ENCODE peak calls at places on chromosomes 13 and 19, in nine cellular contexts. N is left lung; V is cardiac muscle cell; S is fibroblast of pulmonary artery; F is CD8-positive, alpha-beta T cell; K is pancreas; E is endodermal cell; T is heart right ventricle; U is HFFc6. Y is an unnamed sample.
A peak's percentile ranks its signal among the peaks of the same experiment; 100 is the strongest.

GRCh38 chr19:28289294-28290063 is 923.5 kb downstream of the UQCRFS1 start:
- DNase-seq in K (peak; percentile 44), U (no peak), E (peak; percentile 66), T (no peak), V (peak; percentile 51), N (no peak), S (peak; percentile 44), F (no peak), Y (peak; percentile 77)

GRCh38 chr13:60627071-60627686 is 230.2 kb downstream of the TDRD3 start:
- DNase-seq in U (peak; percentile 15), V (peak; percentile 48), F (no peak), K (no peak), E (peak; percentile 91), N (no peak), S (peak; percentile 42), T (no peak), Y (peak; percentile 25)

GRCh38 chr19:58228584-58229254 is at the start of gene ZNF544:
- DNase-seq in F (peak; percentile 35), V (peak; percentile 78), T (peak; percentile 80), S (peak; percentile 74), K (peak; percentile 67), E (peak; percentile 95), N (peak; percentile 85), U (peak; percentile 75), Y (peak; percentile 77)

GRCh38 chr13:112058941-112059340 is 8.0 kb upstream of the SOX1 start:
- DNase-seq in N (no peak), K (no peak), U (no peak), V (no peak), F (no peak), S (no peak), T (no peak), E (no peak), Y (no peak)

GRCh38 chr19:49057636-49058234 is at the start of gene CGB7:
- DNase-seq in N (peak; percentile 72), E (peak; percentile 93), V (peak; percentile 59), T (peak; percentile 80), S (peak; percentile 47), K (peak; percentile 64), U (peak; percentile 39), F (peak; percentile 39), Y (peak; percentile 33)

GRCh38 chr19:48934837-48935236 is 1.3 kb downstream of the DHDH start:
- DNase-seq in S (no peak), N (no peak), T (no peak), V (no peak), K (no peak), F (no peak), U (no peak), E (peak; percentile 78), Y (no peak)

GRCh38 chr13:86080340-86080995 is 281.2 kb upstream of the SLITRK6 start:
- DNase-seq in K (no peak), N (no peak), E (no peak), U (no peak), T (no peak), F (no peak), S (no peak), V (no peak), Y (peak; percentile 8)

GRCh38 chr13:27338816-27339215 is 68.2 kb downstream of the RASL11A start:
- DNase-seq in K (no peak), N (no peak), U (no peak), E (peak; percentile 81), S (no peak), T (no peak), F (no peak), V (no peak), Y (no peak)

GRCh38 chr19:44925114-44925891 is 10.9 kb downstream of the APOC1 start:
- DNase-seq in E (no peak), N (peak; percentile 89), K (peak; percentile 30), V (peak; percentile 95), T (peak; percentile 82), S (peak; percentile 88), F (no peak), U (no peak), Y (peak; percentile 19)

GRCh38 chr13:70668293-70668692 is 560.0 kb upstream of the KLHL1 start:
- DNase-seq in U (no peak), E (peak; percentile 80), S (no peak), V (no peak), F (no peak), N (peak; percentile 46), T (no peak), K (no peak), Y (no peak)

GRCh38 chr19:45878043-45878794 is 7.7 kb downstream of the IRF2BP1 start:
- DNase-seq in K (peak; percentile 88), F (no peak), T (no peak), S (no peak), E (peak; percentile 49), N (no peak), U (no peak), V (no peak), Y (no peak)

GRCh38 chr13:30847697-30848307 is 58.3 kb upstream of the MEDAG start:
- DNase-seq in F (no peak), S (peak; percentile 99), T (no peak), E (no peak), V (peak; percentile 99), N (no peak), K (no peak), U (peak; percentile 87), Y (peak; percentile 100)

GRCh38 chr13:50074843-50075242 is 59.6 kb downstream of the KCNRG start:
- DNase-seq in S (no peak), N (no peak), K (no peak), F (no peak), T (no peak), U (no peak), V (no peak), E (no peak), Y (no peak)

GRCh38 chr19:1324792-1325567 is 39.3 kb downstream of the EFNA2 start:
- DNase-seq in K (peak; percentile 13), U (peak; percentile 56), T (peak; percentile 65), F (peak; percentile 37), S (peak; percentile 69), V (peak; percentile 84), N (peak; percentile 52), E (no peak), Y (peak; percentile 86)

GRCh38 chr13:80084086-80084676 is 256.7 kb downstream of the SPRY2 start:
- DNase-seq in U (peak; percentile 94), V (peak; percentile 95), K (no peak), T (no peak), F (no peak), S (peak; percentile 96), E (no peak), N (no peak), Y (peak; percentile 97)

GRCh38 chr13:85148009-85148408 is 651.2 kb downstream of the SLITRK6 start:
- DNase-seq in F (no peak), V (peak; percentile 11), N (no peak), K (no peak), T (no peak), S (peak; percentile 53), E (peak; percentile 48), U (no peak), Y (peak; percentile 7)

GRCh38 chr19:17389957-17390664 is 3.9 kb downstream of the CCDC194 start:
- DNase-seq in E (peak; percentile 64), F (peak; percentile 29), V (no peak), N (no peak), K (no peak), T (no peak), U (no peak), S (no peak), Y (no peak)

GRCh38 chr13:25860862-25861261 is 191.0 kb downstream of the SHISA2 start:
- DNase-seq in U (no peak), E (no peak), F (no peak), V (peak; percentile 52), T (no peak), K (no peak), S (peak; percentile 4), N (no peak), Y (peak; percentile 71)

GRCh38 chr13:75256922-75257321 is 225.0 kb downstream of the TBC1D4 start:
- DNase-seq in U (no peak), N (no peak), V (no peak), K (no peak), S (no peak), E (no peak), T (no peak), F (no peak), Y (peak; percentile 45)

DNA sequence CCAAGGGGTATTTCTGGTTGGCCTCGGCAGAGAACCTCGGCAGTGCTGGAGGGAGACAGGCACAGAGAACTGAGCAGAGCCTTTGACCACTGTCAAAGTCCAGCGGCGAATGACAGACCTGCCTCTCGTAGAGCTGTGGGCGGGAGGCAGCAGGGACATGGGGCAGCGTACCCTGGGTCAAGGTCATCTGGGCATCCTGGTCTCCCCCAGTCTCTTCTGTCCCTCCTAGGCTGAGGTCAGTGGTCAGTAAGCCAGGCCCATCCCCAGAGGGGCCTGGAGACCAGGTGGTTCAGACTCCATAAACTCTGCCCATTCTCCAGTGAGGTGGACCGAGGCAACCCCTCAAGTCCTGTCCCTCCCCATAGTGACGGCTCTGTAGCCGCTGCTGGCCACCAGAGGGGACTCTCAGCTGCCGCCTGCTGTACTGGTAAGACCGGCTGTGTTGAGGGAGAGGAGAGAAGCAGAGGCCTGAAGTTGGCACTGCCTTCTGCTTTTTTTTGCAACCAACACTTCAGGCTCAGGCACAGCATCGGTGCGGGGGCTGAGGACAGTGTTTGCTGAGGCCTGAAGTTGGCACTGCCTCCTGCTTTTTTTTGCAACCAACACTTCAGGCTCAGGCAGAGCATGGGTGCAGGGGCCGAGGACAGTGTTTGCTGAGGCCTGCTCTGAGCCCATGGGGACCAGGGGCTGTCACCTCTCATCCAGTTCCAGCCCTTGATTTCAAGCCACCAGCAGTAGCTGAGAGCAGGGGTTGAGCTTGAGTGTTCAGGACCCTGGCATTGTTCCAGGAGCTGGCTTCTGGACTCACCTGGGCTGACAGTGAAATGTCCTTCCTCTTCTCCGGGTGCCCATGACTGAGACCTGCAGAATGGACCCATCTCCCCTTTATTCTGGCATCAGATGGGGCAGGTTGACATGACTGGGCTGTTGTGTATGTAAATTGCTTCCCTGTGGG is at the start of gene PGLYRP2:
- DNase-seq in K (no peak), E (peak; percentile 65), V (peak; percentile 23), U (peak; percentile 9), F (peak; percentile 31), S (peak; percentile 14), N (peak; percentile 47), T (peak; percentile 29), Y (no peak)
- TF ChIP-seq CTCF in K (peak; percentile 10), E (no peak), V (no peak), U (peak; percentile 29), F (no peak), S (no peak), N (no peak), T (peak; percentile 39), Y (no peak)

GRCh38 chr13:104898484-104898883 is 1637.0 kb downstream of the EFNB2 start:
- DNase-seq in N (no peak), U (no peak), T (no peak), K (no peak), F (no peak), S (no peak), E (no peak), V (no peak), Y (no peak)

GRCh38 chr13:104900186-104900817 is 1635.2 kb downstream of the EFNB2 start:
- DNase-seq in T (no peak), V (no peak), F (no peak), U (no peak), N (no peak), E (no peak), S (peak; percentile 10), K (no peak), Y (no peak)
- TF ChIP-seq CTCF in T (no peak), V (no peak), F (no peak), U (no peak), N (no peak), E (no peak), S (no peak), K (no peak), Y (no peak)

GRCh38 chr19:54173951-54174817 is 1.2 kb upstream of the TMC4 start:
- DNase-seq in T (no peak), E (no peak), U (no peak), N (no peak), F (no peak), S (no peak), V (no peak), K (no peak), Y (no peak)
- TF ChIP-seq CTCF in T (no peak), E (no peak), U (no peak), N (no peak), F (no peak), S (no peak), V (no peak), K (no peak), Y (no peak)

GRCh38 chr19:42919757-42920079 is 2.0 kb upstream of the PSG6 start:
- DNase-seq in U (no peak), N (no peak), S (no peak), E (no peak), T (no peak), K (no peak), V (no peak), F (no peak), Y (no peak)
- TF ChIP-seq CTCF in U (peak; percentile 39), N (no peak), S (no peak), E (no peak), T (no peak), K (no peak), V (no peak), F (no peak), Y (no peak)